ENCODE peak calls at places on chromosomes 16 and 17, in six cellular contexts. M is PC-9; O is head of caudate nucleus; C is adipocyte; R is activated T-helper 1 cell treated with anti-CD3 and anti-CD28 coated beads, Interleukin-2, amount 50 U/mL, for 16 hours; I is stimulated activated CD4-positive, alpha-beta T cell treated with anti-CD3 and anti-CD28 coated beads, Interleukin-1b, Interleukin-23, amount 100 ng/mL, for 4 hours. E is an unnamed sample.

GRCh38 chr17:41595585-41595984 is 8.9 kb upstream of the KRT14 start:
- DNase-seq in I (no peak), M (no peak), C (no peak), R (no peak), O (no peak), E (no peak)

GRCh38 chr16:85908444-85908843 is 9.5 kb downstream of the IRF8 start:
- DNase-seq in C (no peak), M (no peak), I (no peak), O (no peak), R (no peak), E (peak; percentile 58)

GRCh38 chr17:76909971-76910760 is 42.0 kb downstream of the MGAT5B start:
- DNase-seq in R (no peak), I (peak; percentile 14), O (no peak), M (peak; percentile 25), C (peak; percentile 57), E (no peak)

GRCh38 chr17:65297384-65297783 is 160.2 kb downstream of the RGS9 start:
- DNase-seq in I (no peak), C (peak; percentile 62), O (no peak), M (no peak), R (no peak), E (no peak)

GRCh38 chr17:75844530-75845057 is 390 bp upstream of the UNC13D start:
- DNase-seq in C (no peak), O (no peak), M (peak; percentile 95), I (no peak), R (no peak), E (no peak)

GRCh38 chr16:84715854-84716253 is 16.1 kb downstream of the USP10 start:
- DNase-seq in C (no peak), O (no peak), M (no peak), R (no peak), I (no peak), E (no peak)

GRCh38 chr17:56478836-56479447 is 114.6 kb upstream of the NOG start:
- DNase-seq in I (no peak), O (no peak), C (peak; percentile 45), M (no peak), R (no peak), E (no peak)

GRCh38 chr16:74035816-74036215 is 260.8 kb upstream of the PSMD7 start:
- DNase-seq in R (no peak), O (no peak), M (no peak), C (no peak), I (no peak), E (no peak)

GRCh38 chr17:57121308-57122042 is 36.4 kb downstream of the AKAP1 start:
- DNase-seq in M (peak; percentile 20), I (no peak), C (peak; percentile 69), R (no peak), O (peak; percentile 66), E (no peak)

GRCh38 chr16:54928016-54928356 is 2.7 kb upstream of the IRX5 start:
- DNase-seq in O (no peak), C (peak; percentile 71), M (no peak), R (no peak), I (no peak), E (no peak)

GRCh38 chr17:64694207-64694606 is 32.1 kb upstream of the SMURF2 start:
- DNase-seq in R (no peak), O (no peak), M (peak; percentile 84), C (peak; percentile 43), I (no peak), E (no peak)

E was measured in memory B cell.